ENCODE peak calls at places on chromosomes 1 and 21, in six cellular contexts. W, Q, H, K, R and Z are unnamed samples.

GRCh38 chr1:110524311-110525249 is 5.6 kb upstream of the KCNA10 start:
- DNase-seq in W (peak; percentile 60), Q (peak; percentile 72), H (no peak), K (peak; percentile 38), R (no peak), Z (no peak)

GRCh38 chr1:163035791-163036249 is 33.3 kb upstream of the RGS4 start:
- DNase-seq in W (peak; percentile 77), Q (no peak), H (no peak), K (peak; percentile 97), R (no peak), Z (peak; percentile 96)

GRCh38 chr1:9589144-9589718 is 520 bp downstream of the TMEM201 start:
- DNase-seq in W (peak; percentile 68), Q (peak; percentile 58), H (peak; percentile 33), K (peak; percentile 32), R (no peak), Z (no peak)

GRCh38 chr1:164768045-164768402 is 209.0 kb downstream of the PBX1 start:
- DNase-seq in W (peak; percentile 36), Q (no peak), H (no peak), K (peak; percentile 44), R (no peak), Z (no peak)

GRCh38 chr1:109827986-109828385 is 64.3 kb upstream of the EPS8L3 start:
- DNase-seq in W (no peak), Q (no peak), H (no peak), K (no peak), R (no peak), Z (no peak)

GRCh38 chr1:182869241-182869666 is 30.1 kb downstream of the DHX9 start:
- DNase-seq in W (no peak), Q (no peak), H (no peak), K (no peak), R (no peak), Z (peak; percentile 36)

GRCh38 chr21:36211660-36212512 is 55.3 kb downstream of the DOP1B start:
- DNase-seq in W (peak; percentile 88), Q (no peak), H (no peak), K (peak; percentile 86), R (no peak), Z (peak; percentile 89)

GRCh38 chr1:19644761-19645543 is 841 bp downstream of the NBL1 start:
- DNase-seq in W (peak; percentile 64), Q (peak; percentile 18), H (no peak), K (peak; percentile 33), R (no peak), Z (no peak)

GRCh38 chr1:177256153-177256814 is 85.5 kb downstream of the BRINP2 start:
- DNase-seq in W (peak; percentile 89), Q (peak; percentile 74), H (peak; percentile 44), K (peak; percentile 93), R (no peak), Z (peak; percentile 71)

GRCh38 chr21:14864211-14865021 is 200.4 kb downstream of the NRIP1 start:
- DNase-seq in W (peak; percentile 69), Q (peak; percentile 77), H (peak; percentile 54), K (peak; percentile 91), R (no peak), Z (peak; percentile 68)

GRCh38 chr21:35223480-35224156 is 174.5 kb upstream of the RUNX1 start:
- DNase-seq in W (no peak), Q (no peak), H (no peak), K (no peak), R (no peak), Z (no peak)

GRCh38 chr21:25313891-25314646 is 293.2 kb downstream of the MRPL39 start:
- DNase-seq in W (peak; percentile 52), Q (peak; percentile 11), H (no peak), K (peak; percentile 62), R (no peak), Z (peak; percentile 27)

GRCh38 chr1:66876664-66877063 is 48.0 kb downstream of the DNAI4 start:
- DNase-seq in W (no peak), Q (no peak), H (no peak), K (no peak), R (no peak), Z (no peak)

GRCh38 chr1:17080085-17080759 is 26.4 kb upstream of the SDHB start:
- DNase-seq in W (no peak), Q (no peak), H (no peak), K (no peak), R (no peak), Z (no peak)

GRCh38 chr1:17080881-17081280 is 27.0 kb upstream of the SDHB start:
- DNase-seq in W (no peak), Q (no peak), H (no peak), K (no peak), R (no peak), Z (no peak)

GRCh38 chr1:17071794-17072193 is 18.0 kb upstream of the SDHB start:
- DNase-seq in W (no peak), Q (no peak), H (no peak), K (no peak), R (no peak), Z (no peak)

GRCh38 chr1:17079140-17079868 is 25.5 kb upstream of the SDHB start:
- DNase-seq in W (no peak), Q (no peak), H (no peak), K (no peak), R (no peak), Z (no peak)

GRCh38 chr1:17075470-17076255 is 21.8 kb upstream of the SDHB start:
- DNase-seq in W (peak; percentile 36), Q (peak; percentile 17), H (no peak), K (peak; percentile 27), R (no peak), Z (no peak)
- TF ChIP-seq CTCF in W (peak; percentile 53), Q (peak; percentile 38), H (no peak), K (peak; percentile 60), R (no peak), Z (peak; percentile 71)

DNA sequence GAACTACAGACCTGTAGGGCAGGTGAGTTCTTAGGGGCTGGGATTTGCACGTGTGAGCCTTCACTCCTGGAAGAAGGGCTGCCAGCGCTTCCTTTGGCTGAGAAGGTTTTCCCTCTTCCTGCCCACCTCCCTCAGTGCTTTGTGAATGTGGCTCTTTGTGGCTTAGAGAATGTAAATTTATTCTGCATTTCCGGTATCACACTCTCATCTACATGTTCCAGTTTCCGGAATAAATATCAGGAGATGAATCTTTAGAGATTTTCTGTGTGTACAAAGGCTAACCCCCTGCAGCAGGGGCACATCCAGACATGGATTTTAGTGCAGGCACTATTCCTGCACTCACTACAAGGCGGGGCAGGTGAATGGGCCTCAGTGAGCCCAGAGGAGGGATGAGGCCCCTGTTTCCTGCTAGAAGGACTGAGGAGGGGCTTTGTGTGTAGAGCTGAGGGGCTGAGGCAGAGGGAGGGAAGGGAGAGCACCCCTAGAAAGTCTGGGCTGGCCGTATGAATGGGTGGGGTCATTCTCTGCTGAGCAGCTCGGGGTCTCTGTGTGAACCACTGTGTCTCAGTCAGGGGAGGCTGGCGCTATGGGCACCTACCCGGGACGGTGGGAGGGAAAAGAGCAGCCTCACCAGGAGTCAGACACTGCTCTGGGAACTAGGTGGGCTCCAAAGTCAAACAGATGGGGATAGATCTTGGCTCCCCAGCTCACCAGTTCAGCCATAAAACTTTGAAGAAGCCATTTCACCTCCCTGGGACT is 207.5 kb downstream of the MATN1 start:
- DNase-seq in W (no peak), Q (no peak), H (no peak), K (no peak), R (no peak), Z (no peak)
- TF ChIP-seq CTCF in W (no peak), Q (no peak), H (no peak), K (no peak), R (no peak), Z (no peak)

GRCh38 chr1:4802024-4802423 is 147.6 kb downstream of the AJAP1 start:
- DNase-seq in W (no peak), Q (no peak), H (no peak), K (no peak), R (no peak), Z (no peak)

GRCh38 chr1:4797429-4797828 is 143.0 kb downstream of the AJAP1 start:
- DNase-seq in W (no peak), Q (no peak), H (no peak), K (no peak), R (no peak), Z (no peak)

GRCh38 chr1:4803335-4803734 is 148.9 kb downstream of the AJAP1 start:
- DNase-seq in W (no peak), Q (no peak), H (no peak), K (no peak), R (no peak), Z (no peak)

GRCh38 chr1:4796999-4797375 is 142.6 kb downstream of the AJAP1 start:
- DNase-seq in W (no peak), Q (no peak), H (no peak), K (no peak), R (no peak), Z (no peak)

GRCh38 chr1:4801192-4801924 is 146.9 kb downstream of the AJAP1 start:
- DNase-seq in W (no peak), Q (no peak), H (peak; percentile 81), K (no peak), R (no peak), Z (no peak)
- TF ChIP-seq CTCF in W (no peak), Q (no peak), H (no peak), K (no peak), R (no peak), Z (no peak)

GRCh38 chr1:23796466-23797271 is 3.9 kb downstream of the GALE start:
- DNase-seq in W (no peak), Q (no peak), H (no peak), K (no peak), R (no peak), Z (no peak)
- TF ChIP-seq CTCF in W (no peak), Q (no peak), H (no peak), K (no peak), R (no peak), Z (no peak)

GRCh38 chr1:155910621-155911121 is 478 bp downstream of the RIT1 start:
- DNase-seq in W (peak; percentile 64), Q (peak; percentile 26), H (no peak), K (peak; percentile 52), R (no peak), Z (peak; percentile 35)
- TF ChIP-seq CTCF in W (peak; percentile 5), Q (peak; percentile 14), H (no peak), K (no peak), R (no peak), Z (no peak)